ENCODE peak calls at places on chromosome 2, in six cellular contexts. I is IMR-90; Q is brain microvascular endothelial cell; P is GM12864; U is naive thymus-derived CD4-positive, alpha-beta T cell; E is heart left ventricle. H is an unnamed sample.

GRCh38 chr2:16685340-16685715 is 19.7 kb upstream of the CYRIA start:
- DNase-seq in U (no peak), P (no peak), I (no peak), Q (no peak), E (no peak), H (no peak)

GRCh38 chr2:232523682-232524597 is 2.0 kb upstream of the CHRND start:
- DNase-seq in Q (no peak), I (peak), P (no peak), E (no peak), U (no peak), H (peak)

GRCh38 chr2:197517150-197517549 is 1.3 kb downstream of the MOB4 start:
- DNase-seq in E (no peak), P (no peak), Q (no peak), U (no peak), I (no peak), H (no peak)

GRCh38 chr2:54065411-54065810 is 50.0 kb upstream of the ACYP2 start:
- DNase-seq in U (no peak), I (peak), Q (peak), P (no peak), E (no peak), H (peak)

GRCh38 chr2:23592061-23592685 is 207.2 kb downstream of the KLHL29 start:
- DNase-seq in U (no peak), I (no peak), E (no peak), Q (no peak), P (no peak), H (no peak)

GRCh38 chr2:8144785-8145184 is 537.1 kb upstream of the ID2 start:
- DNase-seq in E (no peak), P (no peak), U (no peak), I (peak), Q (peak), H (no peak)

GRCh38 chr2:37188570-37188969 is at the start of gene SULT6B1:
- DNase-seq in P (no peak), U (no peak), I (no peak), Q (no peak), E (no peak), H (no peak)

GRCh38 chr2:206918258-206918657 is 21.1 kb upstream of the CPO start:
- DNase-seq in U (no peak), E (no peak), I (no peak), Q (no peak), P (no peak), H (no peak)

GRCh38 chr2:127124426-127124825 is 17.5 kb upstream of the BIN1 start:
- DNase-seq in U (no peak), P (no peak), E (no peak), I (no peak), Q (no peak), H (no peak)

GRCh38 chr2:80499095-80499494 is 194.5 kb upstream of the LRRTM1 start:
- DNase-seq in E (peak), I (peak), P (no peak), U (no peak), Q (peak), H (peak)

GRCh38 chr2:44005831-44006230 is 10.0 kb upstream of the LRPPRC start:
- DNase-seq in I (peak), E (no peak), Q (no peak), U (no peak), P (no peak), H (peak)

GRCh38 chr2:202548240-202548639 is 86.5 kb upstream of the FAM117B start:
- DNase-seq in E (no peak), U (no peak), P (no peak), Q (no peak), I (no peak), H (no peak)

GRCh38 chr2:176096243-176096985 is 3.2 kb upstream of the HOXD12 start:
- DNase-seq in E (peak), Q (no peak), U (no peak), I (no peak), P (no peak), H (no peak)

GRCh38 chr2:71631411-71631931 is 178.1 kb downstream of the DYSF start:
- DNase-seq in I (no peak), Q (no peak), P (no peak), E (no peak), U (no peak), H (no peak)

GRCh38 chr2:9770308-9771100 is 72.8 kb upstream of the TAF1B start:
- DNase-seq in I (peak), P (no peak), U (no peak), Q (peak), E (peak), H (peak)

GRCh38 chr2:157321514-157321913 is 4.1 kb downstream of the ERMN start:
- DNase-seq in E (no peak), U (no peak), Q (no peak), P (no peak), I (no peak), H (no peak)

GRCh38 chr2:176115883-176116813 is at the start of gene HOXD10:
- DNase-seq in I (no peak), E (no peak), P (no peak), Q (no peak), U (no peak), H (no peak)

GRCh38 chr2:172072279-172072678 is 13.0 kb upstream of the DLX1 start:
- DNase-seq in I (no peak), Q (no peak), P (no peak), E (no peak), U (no peak), H (no peak)

GRCh38 chr2:28327963-28328922 is 64.4 kb upstream of the FOSL2 start:
- DNase-seq in U (no peak), P (no peak), Q (no peak), E (no peak), I (peak), H (peak)

GRCh38 chr2:45860136-45861106 is 208.9 kb downstream of the PRKCE start:
- DNase-seq in I (peak), Q (peak), U (peak), P (no peak), E (peak), H (no peak)

GRCh38 chr2:24628746-24629145 is 137.7 kb downstream of the NCOA1 start:
- DNase-seq in I (no peak), P (no peak), E (no peak), Q (no peak), U (no peak), H (no peak)

GRCh38 chr2:96680561-96681141 is 38.1 kb downstream of the FER1L5 start:
- DNase-seq in E (no peak), Q (no peak), P (no peak), I (no peak), U (no peak), H (no peak)

GRCh38 chr2:113252047-113252582 is 26.6 kb downstream of the PAX8 start:
- DNase-seq in E (no peak), Q (no peak), I (no peak), U (no peak), P (no peak), H (no peak)

GRCh38 chr2:122236152-122236892 is 480.9 kb downstream of the TSN start:
- DNase-seq in P (no peak), U (no peak), E (no peak), Q (no peak), I (no peak), H (peak)

GRCh38 chr2:234544659-234545611 is 48.1 kb upstream of the ARL4C start:
- DNase-seq in U (peak), P (peak), I (peak), E (peak), Q (peak), H (peak)

GRCh38 chr2:64363848-64364247 is 90.1 kb upstream of the LGALSL start:
- DNase-seq in E (no peak), Q (no peak), U (no peak), I (no peak), P (no peak), H (no peak)

GRCh38 chr2:34475141-34475540 is 876.0 kb upstream of the FAM98A start:
- DNase-seq in I (no peak), P (no peak), Q (no peak), E (no peak), U (no peak), H (no peak)

GRCh38 chr2:207828361-207829057 is 58.8 kb upstream of the FZD5 start:
- DNase-seq in I (peak), Q (no peak), E (no peak), P (no peak), U (no peak), H (peak)

GRCh38 chr2:200703132-200703925 is 108.4 kb upstream of the BZW1 start:
- DNase-seq in U (no peak), Q (peak), E (no peak), P (no peak), I (peak), H (peak)
- H3K4me3 ChIP-seq in U (no peak), Q (no peak), E (no peak), P (no peak), I (no peak), H (no peak)

GRCh38 chr2:161117506-161117905 is 42.7 kb upstream of the TANK start:
- DNase-seq in P (no peak), Q (no peak), U (no peak), I (no peak), E (no peak), H (peak)

GRCh38 chr2:161115205-161115604 is 45.0 kb upstream of the TANK start:
- DNase-seq in I (no peak), U (no peak), Q (no peak), E (no peak), P (no peak), H (no peak)

GRCh38 chr2:161113693-161114417 is 46.4 kb upstream of the TANK start:
- DNase-seq in Q (no peak), E (no peak), I (no peak), P (no peak), U (no peak), H (no peak)

GRCh38 chr2:161116463-161116960 is 43.7 kb upstream of the TANK start:
- DNase-seq in E (no peak), Q (no peak), U (no peak), I (no peak), P (no peak), H (no peak)

GRCh38 chr2:161115605-161116097 is 44.6 kb upstream of the TANK start:
- DNase-seq in P (no peak), E (no peak), I (no peak), U (no peak), Q (no peak), H (no peak)
- H3K4me3 ChIP-seq in P (no peak), E (no peak), I (no peak), U (no peak), Q (no peak), H (no peak)

GRCh38 chr2:148022351-148022750 is 1.5 kb downstream of the MBD5 start:
- DNase-seq in Q (no peak), P (no peak), I (no peak), E (no peak), U (no peak), H (peak)
- H3K4me3 ChIP-seq in Q (peak), P (peak), I (peak), E (peak), U (peak), H (peak)

GRCh38 chr2:222751821-222752719 is 80.6 kb downstream of the MOGAT1 start:
- DNase-seq in U (no peak), E (no peak), Q (no peak), I (no peak), P (no peak), H (no peak)

GRCh38 chr2:222751238-222751637 is 79.8 kb downstream of the MOGAT1 start:
- DNase-seq in P (no peak), U (no peak), Q (no peak), I (no peak), E (no peak), H (no peak)

GRCh38 chr2:222754324-222754723 is 82.9 kb downstream of the MOGAT1 start:
- DNase-seq in I (no peak), Q (no peak), E (no peak), P (no peak), U (no peak), H (no peak)

GRCh38 chr2:222753251-222753824 is 81.9 kb downstream of the MOGAT1 start:
- DNase-seq in Q (no peak), U (no peak), I (peak), E (peak), P (no peak), H (peak)

GRCh38 chr2:222752731-222753130 is 81.3 kb downstream of the MOGAT1 start:
- DNase-seq in U (no peak), I (no peak), E (no peak), P (no peak), Q (no peak), H (no peak)
- H3K4me3 ChIP-seq in U (no peak), I (no peak), E (no peak), P (no peak), Q (no peak), H (no peak)

GRCh38 chr2:183455056-183455455 is 330.8 kb downstream of the NUP35 start:
- DNase-seq in P (no peak), E (no peak), U (no peak), I (no peak), Q (no peak), H (peak)

GRCh38 chr2:183456177-183456576 is 331.9 kb downstream of the NUP35 start:
- DNase-seq in I (no peak), U (no peak), E (no peak), P (no peak), Q (no peak), H (no peak)

DNA sequence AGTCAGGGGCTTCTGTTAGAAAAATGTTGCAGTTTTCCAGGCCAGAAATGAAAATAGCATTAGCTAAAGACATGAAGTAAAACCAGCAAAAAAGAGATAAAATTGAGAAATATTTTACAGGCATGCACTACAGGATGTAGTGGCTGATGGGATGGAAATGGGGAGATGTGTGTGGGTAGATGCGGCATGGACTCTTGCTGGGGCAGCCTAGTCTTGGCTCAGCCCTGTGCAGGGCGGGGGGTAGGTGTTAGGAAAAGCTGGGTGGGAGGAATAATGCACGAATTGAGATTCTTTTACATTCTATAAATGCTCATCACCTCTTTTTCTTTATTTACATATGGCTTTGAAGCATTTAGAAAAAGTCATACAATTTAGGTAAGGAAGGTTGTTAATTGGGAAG is 334.2 kb downstream of the NUP35 start:
- DNase-seq in Q (no peak), P (no peak), E (no peak), I (no peak), U (no peak), H (no peak)
- H3K4me3 ChIP-seq in Q (no peak), P (no peak), E (no peak), I (no peak), U (no peak), H (no peak)

GRCh38 chr2:189756311-189756710 is 6.3 kb downstream of the OSGEPL1 start:
- DNase-seq in E (no peak), I (no peak), Q (no peak), P (no peak), U (no peak), H (no peak)
- H3K4me3 ChIP-seq in E (no peak), I (no peak), Q (no peak), P (no peak), U (no peak), H (no peak)

DNA sequence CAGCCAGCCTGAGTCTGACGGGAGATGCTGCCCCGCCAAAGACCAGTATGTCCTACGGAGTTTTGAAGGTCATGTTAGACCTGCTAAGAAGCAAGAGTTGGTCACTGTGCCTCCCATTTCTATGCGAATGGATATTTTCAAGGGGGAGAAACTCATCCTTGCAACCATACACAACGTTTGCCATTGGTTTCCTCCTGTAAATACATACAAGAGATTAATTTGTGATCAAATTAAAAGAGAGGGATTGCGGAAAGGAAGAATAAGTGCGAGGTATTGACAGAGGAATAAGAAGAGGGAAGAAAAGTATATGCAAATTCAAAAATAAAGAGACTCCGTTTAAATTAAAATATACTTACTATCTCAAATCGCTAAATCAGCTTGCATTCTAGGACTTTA is 809 bp upstream of the CACNB4 start:
- DNase-seq in P (no peak), I (no peak), Q (no peak), U (no peak), E (no peak), H (no peak)
- H3K4me3 ChIP-seq in P (peak), I (no peak), Q (no peak), U (peak), E (peak), H (no peak)

H was measured in epithelial cell of esophagus.